ENCODE peak calls at places on chromosomes 7 and 10, in six cellular contexts. One of them, this sample, is unnamed.

GRCh38 chr7:25849361-25850184 is 302.4 kb upstream of the NFE2L3 start:
- DNase-seq in mammary epithelial cell: peak; percentile 65
- DNase-seq in thoracic aorta: no peak
- DNase-seq in choroid plexus epithelial cell: peak; percentile 99
- DNase-seq in bronchial epithelial cell: peak; percentile 56
- DNase-seq in BJ: peak; percentile 68
- DNase-seq in this sample: no peak

GRCh38 chr10:65110029-65110428 is 1588.8 kb downstream of the REEP3 start:
- DNase-seq in thoracic aorta: no peak
- DNase-seq in bronchial epithelial cell: no peak
- DNase-seq in mammary epithelial cell: no peak
- DNase-seq in BJ: no peak
- DNase-seq in choroid plexus epithelial cell: no peak
- DNase-seq in this sample: no peak

GRCh38 chr10:62560207-62560819 is 186.1 kb downstream of the ZNF365 start:
- DNase-seq in bronchial epithelial cell: peak; percentile 5
- DNase-seq in BJ: no peak
- DNase-seq in mammary epithelial cell: peak; percentile 54
- DNase-seq in choroid plexus epithelial cell: peak; percentile 77
- DNase-seq in thoracic aorta: no peak
- DNase-seq in this sample: no peak

GRCh38 chr10:125627646-125628045 is 55.3 kb downstream of the TEX36 start:
- DNase-seq in bronchial epithelial cell: no peak
- DNase-seq in thoracic aorta: no peak
- DNase-seq in choroid plexus epithelial cell: no peak
- DNase-seq in BJ: no peak
- DNase-seq in mammary epithelial cell: no peak
- DNase-seq in this sample: no peak

GRCh38 chr7:98267305-98267704 is 14.2 kb upstream of the BRI3 start:
- DNase-seq in mammary epithelial cell: no peak
- DNase-seq in BJ: no peak
- DNase-seq in choroid plexus epithelial cell: no peak
- DNase-seq in bronchial epithelial cell: no peak
- DNase-seq in thoracic aorta: no peak
- DNase-seq in this sample: no peak

GRCh38 chr10:23094786-23095403 is 484 bp upstream of the MSRB2 start:
- DNase-seq in bronchial epithelial cell: peak; percentile 37
- DNase-seq in thoracic aorta: no peak
- DNase-seq in mammary epithelial cell: no peak
- DNase-seq in choroid plexus epithelial cell: no peak
- DNase-seq in BJ: no peak
- DNase-seq in this sample: no peak

GRCh38 chr10:61835069-61835908 is 66.2 kb upstream of the ARID5B start:
- DNase-seq in mammary epithelial cell: peak; percentile 54
- DNase-seq in BJ: peak; percentile 46
- DNase-seq in choroid plexus epithelial cell: peak; percentile 91
- DNase-seq in thoracic aorta: no peak
- DNase-seq in bronchial epithelial cell: peak; percentile 71
- DNase-seq in this sample: no peak

GRCh38 chr10:29865700-29866355 is 193.6 kb downstream of the JCAD start:
- DNase-seq in BJ: no peak
- DNase-seq in mammary epithelial cell: peak; percentile 56
- DNase-seq in thoracic aorta: no peak
- DNase-seq in bronchial epithelial cell: peak; percentile 45
- DNase-seq in choroid plexus epithelial cell: peak; percentile 32
- DNase-seq in this sample: no peak

GRCh38 chr10:72932259-72933015 is 22.2 kb downstream of the PLA2G12B start:
- DNase-seq in BJ: no peak
- DNase-seq in thoracic aorta: no peak
- DNase-seq in mammary epithelial cell: no peak
- DNase-seq in bronchial epithelial cell: no peak
- DNase-seq in choroid plexus epithelial cell: no peak
- DNase-seq in this sample: no peak

GRCh38 chr10:58299580-58299979 is 30.6 kb downstream of the CISD1 start:
- DNase-seq in bronchial epithelial cell: peak; percentile 47
- DNase-seq in mammary epithelial cell: no peak
- DNase-seq in choroid plexus epithelial cell: peak; percentile 79
- DNase-seq in thoracic aorta: no peak
- DNase-seq in BJ: no peak
- DNase-seq in this sample: no peak

GRCh38 chr10:98446121-98446655 is 547 bp downstream of the HPS1 start:
- DNase-seq in BJ: no peak
- DNase-seq in mammary epithelial cell: peak; percentile 27
- DNase-seq in bronchial epithelial cell: peak; percentile 18
- DNase-seq in choroid plexus epithelial cell: peak; percentile 37
- DNase-seq in thoracic aorta: no peak
- DNase-seq in this sample: no peak

GRCh38 chr7:131147604-131148003 is 180.1 kb upstream of the MKLN1 start:
- DNase-seq in bronchial epithelial cell: no peak
- DNase-seq in mammary epithelial cell: no peak
- DNase-seq in BJ: no peak
- DNase-seq in choroid plexus epithelial cell: no peak
- DNase-seq in thoracic aorta: no peak
- DNase-seq in this sample: no peak

GRCh38 chr7:141287936-141288335 is 214.1 kb downstream of the TMEM178B start:
- DNase-seq in choroid plexus epithelial cell: no peak
- DNase-seq in bronchial epithelial cell: no peak
- DNase-seq in mammary epithelial cell: no peak
- DNase-seq in BJ: no peak
- DNase-seq in thoracic aorta: no peak
- DNase-seq in this sample: no peak

GRCh38 chr7:4868493-4868892 is 6.7 kb upstream of the PAPOLB start:
- DNase-seq in BJ: no peak
- DNase-seq in bronchial epithelial cell: no peak
- DNase-seq in choroid plexus epithelial cell: no peak
- DNase-seq in mammary epithelial cell: no peak
- DNase-seq in thoracic aorta: no peak
- DNase-seq in this sample: no peak

GRCh38 chr10:13816195-13816926 is 229.6 kb downstream of the PRPF18 start:
- DNase-seq in bronchial epithelial cell: no peak
- DNase-seq in mammary epithelial cell: peak; percentile 13
- DNase-seq in BJ: no peak
- DNase-seq in thoracic aorta: no peak
- DNase-seq in choroid plexus epithelial cell: peak; percentile 93
- DNase-seq in this sample: no peak

GRCh38 chr7:80393786-80394185 is 118.1 kb downstream of the GNAT3 start:
- DNase-seq in thoracic aorta: no peak
- DNase-seq in choroid plexus epithelial cell: no peak
- DNase-seq in mammary epithelial cell: no peak
- DNase-seq in BJ: no peak
- DNase-seq in bronchial epithelial cell: no peak
- DNase-seq in this sample: no peak

GRCh38 chr7:64947252-64948000 is 43.4 kb downstream of the ZNF117 start:
- DNase-seq in BJ: no peak
- DNase-seq in mammary epithelial cell: no peak
- DNase-seq in bronchial epithelial cell: no peak
- DNase-seq in choroid plexus epithelial cell: no peak
- DNase-seq in thoracic aorta: no peak
- DNase-seq in this sample: no peak

GRCh38 chr10:110268442-110268841 is 36.3 kb downstream of the SMNDC1 start:
- DNase-seq in thoracic aorta: no peak
- DNase-seq in bronchial epithelial cell: no peak
- DNase-seq in choroid plexus epithelial cell: no peak
- DNase-seq in BJ: no peak
- DNase-seq in mammary epithelial cell: no peak
- DNase-seq in this sample: no peak

GRCh38 chr10:110963162-110963561 is 43.8 kb downstream of the SHOC2 start:
- DNase-seq in thoracic aorta: no peak
- DNase-seq in mammary epithelial cell: no peak
- DNase-seq in choroid plexus epithelial cell: no peak
- DNase-seq in BJ: no peak
- DNase-seq in bronchial epithelial cell: no peak
- DNase-seq in this sample: no peak

GRCh38 chr10:111546216-111546615 is 469.4 kb downstream of the ADRA2A start:
- DNase-seq in thoracic aorta: no peak
- DNase-seq in choroid plexus epithelial cell: no peak
- DNase-seq in bronchial epithelial cell: no peak
- DNase-seq in mammary epithelial cell: no peak
- DNase-seq in BJ: no peak
- DNase-seq in this sample: no peak

GRCh38 chr10:59587083-59587755 is 122.4 kb downstream of the SLC16A9 start:
- DNase-seq in bronchial epithelial cell: peak; percentile 95
- DNase-seq in choroid plexus epithelial cell: no peak
- DNase-seq in thoracic aorta: no peak
- DNase-seq in mammary epithelial cell: peak; percentile 89
- DNase-seq in BJ: no peak
- DNase-seq in this sample: no peak

GRCh38 chr7:6271694-6272371 is 591 bp downstream of the CYTH3 start:
- DNase-seq in thoracic aorta: no peak
- DNase-seq in choroid plexus epithelial cell: no peak
- DNase-seq in mammary epithelial cell: no peak
- DNase-seq in BJ: no peak
- DNase-seq in bronchial epithelial cell: no peak
- DNase-seq in this sample: no peak

GRCh38 chr10:6008497-6009142 is 31.3 kb upstream of the IL15RA start:
- DNase-seq in BJ: no peak
- DNase-seq in bronchial epithelial cell: no peak
- DNase-seq in thoracic aorta: no peak
- DNase-seq in choroid plexus epithelial cell: no peak
- DNase-seq in mammary epithelial cell: no peak
- DNase-seq in this sample: no peak
- H3K4me3 ChIP-seq in BJ: no peak overlapping the region
- H3K4me3 ChIP-seq in bronchial epithelial cell: no peak overlapping the region
- H3K4me3 ChIP-seq in thoracic aorta: peak overlapping the region; percentile 21
- H3K4me3 ChIP-seq in choroid plexus epithelial cell: no peak overlapping the region
- H3K4me3 ChIP-seq in mammary epithelial cell: no peak overlapping the region
- H3K4me3 ChIP-seq in this sample: no peak overlapping the region

DNA sequence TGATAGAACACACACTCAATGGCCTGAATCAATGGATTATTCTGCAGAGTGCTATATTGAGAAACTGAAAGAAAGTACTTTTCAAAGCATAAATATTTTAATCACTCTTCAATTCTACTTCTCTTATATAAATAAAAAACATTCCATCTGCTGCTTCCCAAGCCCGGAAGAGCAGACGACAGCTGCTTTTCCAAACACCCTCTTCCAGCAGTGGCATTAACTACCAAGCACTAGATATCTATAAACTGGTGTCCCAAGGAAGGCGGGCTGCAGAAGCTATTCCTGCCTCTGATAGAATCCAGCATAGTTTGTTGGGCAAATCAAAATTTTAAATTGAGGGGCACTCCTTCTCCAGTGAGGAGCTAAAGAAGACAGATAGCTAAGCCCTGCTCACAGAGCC is 285.0 kb upstream of the AOAH start:
- DNase-seq in thoracic aorta: no peak
- DNase-seq in choroid plexus epithelial cell: no peak
- DNase-seq in bronchial epithelial cell: no peak
- DNase-seq in BJ: no peak
- DNase-seq in mammary epithelial cell: no peak
- DNase-seq in this sample: no peak
- H3K4me3 ChIP-seq in thoracic aorta: no peak overlapping the region
- H3K4me3 ChIP-seq in choroid plexus epithelial cell: no peak overlapping the region
- H3K4me3 ChIP-seq in bronchial epithelial cell: no peak overlapping the region
- H3K4me3 ChIP-seq in BJ: no peak overlapping the region
- H3K4me3 ChIP-seq in mammary epithelial cell: no peak overlapping the region
- H3K4me3 ChIP-seq in this sample: no peak overlapping the region

GRCh38 chr10:54660397-54660796 is 140.6 kb downstream of the PCDH15 start:
- DNase-seq in thoracic aorta: no peak
- DNase-seq in bronchial epithelial cell: no peak
- DNase-seq in choroid plexus epithelial cell: no peak
- DNase-seq in BJ: no peak
- DNase-seq in mammary epithelial cell: no peak
- DNase-seq in this sample: no peak
- H3K4me3 ChIP-seq in thoracic aorta: no peak overlapping the region
- H3K4me3 ChIP-seq in bronchial epithelial cell: no peak overlapping the region
- H3K4me3 ChIP-seq in choroid plexus epithelial cell: no peak overlapping the region
- H3K4me3 ChIP-seq in BJ: no peak overlapping the region
- H3K4me3 ChIP-seq in mammary epithelial cell: no peak overlapping the region
- H3K4me3 ChIP-seq in this sample: no peak overlapping the region

GRCh38 chr10:119539359-119539651 is 3.2 kb downstream of the RGS10 start:
- DNase-seq in bronchial epithelial cell: no peak
- DNase-seq in BJ: no peak
- DNase-seq in choroid plexus epithelial cell: no peak
- DNase-seq in thoracic aorta: no peak
- DNase-seq in mammary epithelial cell: no peak
- DNase-seq in this sample: no peak
- H3K4me3 ChIP-seq in bronchial epithelial cell: no peak overlapping the region
- H3K4me3 ChIP-seq in BJ: no peak overlapping the region
- H3K4me3 ChIP-seq in choroid plexus epithelial cell: no peak overlapping the region
- H3K4me3 ChIP-seq in thoracic aorta: no peak overlapping the region
- H3K4me3 ChIP-seq in mammary epithelial cell: no peak overlapping the region
- H3K4me3 ChIP-seq in this sample: no peak overlapping the region

GRCh38 chr7:92446869-92447238 is 428 bp upstream of the GATAD1 start:
- DNase-seq in thoracic aorta: no peak
- DNase-seq in mammary epithelial cell: no peak
- DNase-seq in bronchial epithelial cell: no peak
- DNase-seq in choroid plexus epithelial cell: no peak
- DNase-seq in BJ: no peak
- DNase-seq in this sample: no peak
- H3K4me3 ChIP-seq in thoracic aorta: peak overlapping the region; percentile 97
- H3K4me3 ChIP-seq in mammary epithelial cell: no peak overlapping the region
- H3K4me3 ChIP-seq in bronchial epithelial cell: no peak overlapping the region
- H3K4me3 ChIP-seq in choroid plexus epithelial cell: no peak overlapping the region
- H3K4me3 ChIP-seq in BJ: no peak overlapping the region
- H3K4me3 ChIP-seq in this sample: peak overlapping the region; percentile 90

GRCh38 chr10:18647945-18648344 is 3.4 kb downstream of the NSUN6 start:
- DNase-seq in choroid plexus epithelial cell: no peak
- DNase-seq in bronchial epithelial cell: no peak
- DNase-seq in BJ: no peak
- DNase-seq in mammary epithelial cell: no peak
- DNase-seq in thoracic aorta: no peak
- DNase-seq in this sample: no peak

GRCh38 chr10:18650618-18651017 is 769 bp downstream of the NSUN6 start:
- DNase-seq in bronchial epithelial cell: peak; percentile 33
- DNase-seq in choroid plexus epithelial cell: no peak
- DNase-seq in mammary epithelial cell: no peak
- DNase-seq in BJ: no peak
- DNase-seq in thoracic aorta: no peak
- DNase-seq in this sample: no peak

GRCh38 chr10:18651324-18652007 is at the start of gene NSUN6:
- DNase-seq in mammary epithelial cell: peak; percentile 83
- DNase-seq in bronchial epithelial cell: peak; percentile 84
- DNase-seq in thoracic aorta: peak; percentile 55
- DNase-seq in BJ: no peak
- DNase-seq in choroid plexus epithelial cell: peak; percentile 87
- DNase-seq in this sample: peak; percentile 82

GRCh38 chr10:18647151-18647550 is 4.2 kb downstream of the NSUN6 start:
- DNase-seq in choroid plexus epithelial cell: no peak
- DNase-seq in mammary epithelial cell: no peak
- DNase-seq in bronchial epithelial cell: no peak
- DNase-seq in BJ: no peak
- DNase-seq in thoracic aorta: no peak
- DNase-seq in this sample: no peak

DNA sequence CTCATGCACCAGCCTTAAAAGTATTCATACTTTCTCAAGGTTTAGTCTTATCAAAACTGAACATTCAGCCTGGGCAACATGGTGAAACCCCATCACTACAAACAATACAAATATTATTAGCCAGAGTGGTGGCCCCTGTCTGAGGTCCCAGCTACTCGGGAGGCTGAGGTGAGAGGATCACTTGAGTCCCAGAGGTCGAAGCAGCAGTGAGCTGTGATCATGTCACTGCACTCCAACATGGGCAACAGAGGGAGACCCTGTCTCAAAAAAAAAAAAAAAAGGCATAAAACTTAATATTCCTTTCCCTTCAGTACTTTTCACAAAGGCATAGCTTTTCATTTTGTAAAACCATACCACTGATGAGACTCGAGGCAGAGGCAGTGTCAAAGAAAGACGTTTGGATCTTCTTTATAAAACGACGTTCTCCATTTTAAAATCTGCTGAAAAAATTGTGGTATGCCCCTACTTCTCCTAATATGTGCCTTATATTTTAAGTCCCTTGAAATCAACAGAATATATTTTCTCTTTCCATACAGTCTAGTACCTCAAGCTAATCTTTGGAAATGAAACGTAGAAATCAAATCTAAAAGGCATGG is 1.9 kb downstream of the NSUN6 start:
- DNase-seq in mammary epithelial cell: no peak
- DNase-seq in thoracic aorta: no peak
- DNase-seq in BJ: no peak
- DNase-seq in bronchial epithelial cell: no peak
- DNase-seq in choroid plexus epithelial cell: no peak
- DNase-seq in this sample: no peak
- H3K4me3 ChIP-seq in mammary epithelial cell: peak overlapping the region; percentile 87
- H3K4me3 ChIP-seq in thoracic aorta: no peak overlapping the region
- H3K4me3 ChIP-seq in BJ: no peak overlapping the region
- H3K4me3 ChIP-seq in bronchial epithelial cell: no peak overlapping the region
- H3K4me3 ChIP-seq in choroid plexus epithelial cell: no peak overlapping the region
- H3K4me3 ChIP-seq in this sample: peak overlapping the region; percentile 54

This sample was measured in RWPE2.